ENCODE peak calls at places on chromosomes 6 and 20, in ten cellular contexts. W, X, F, I, M, P, C, T, R and V are unnamed samples.
A peak's percentile ranks its signal among the peaks of the same experiment; 100 is the strongest.

GRCh38 chr20:35021063-35021462 is 65.4 kb downstream of the MYH7B start:
- DNase-seq in W (no peak), X (no peak), F (no peak), I (no peak), M (no peak), P (no peak), C (no peak), T (no peak), R (no peak), V (peak; percentile 83)

GRCh38 chr6:95243091-95243490 is 334.2 kb upstream of the MANEA start:
- DNase-seq in W (no peak), X (no peak), F (no peak), I (no peak), M (no peak), P (no peak), C (no peak), T (no peak), R (no peak), V (no peak)

GRCh38 chr6:118708736-118709135 is 57.3 kb upstream of the CEP85L start:
- DNase-seq in W (no peak), X (no peak), F (no peak), I (no peak), M (no peak), P (no peak), C (no peak), T (peak; percentile 26), R (no peak), V (no peak)

GRCh38 chr20:36929290-36929689 is 22.2 kb downstream of the SAMHD1 start:
- DNase-seq in W (no peak), X (no peak), F (no peak), I (no peak), M (no peak), P (no peak), C (peak; percentile 5), T (no peak), R (no peak), V (peak; percentile 33)

GRCh38 chr20:47080365-47080764 is 185.7 kb downstream of the EYA2 start:
- DNase-seq in W (no peak), X (no peak), F (no peak), I (no peak), M (no peak), P (no peak), C (no peak), T (no peak), R (no peak), V (no peak)

GRCh38 chr6:164927288-164928040 is 381.9 kb downstream of the C6orf118 start:
- DNase-seq in W (peak; percentile 68), X (peak; percentile 85), F (peak; percentile 73), I (peak; percentile 27), M (peak; percentile 75), P (peak; percentile 80), C (peak; percentile 91), T (peak; percentile 78), R (peak; percentile 73), V (no peak)

GRCh38 chr6:5570641-5571040 is 309.3 kb downstream of the FARS2 start:
- DNase-seq in W (no peak), X (no peak), F (no peak), I (no peak), M (no peak), P (no peak), C (no peak), T (no peak), R (no peak), V (no peak)

GRCh38 chr20:18388860-18389259 is 78.0 kb downstream of the DZANK1 start:
- DNase-seq in W (no peak), X (no peak), F (no peak), I (no peak), M (no peak), P (no peak), C (no peak), T (peak; percentile 17), R (no peak), V (no peak)

GRCh38 chr20:32454164-32455145 is 96.3 kb downstream of the ASXL1 start:
- DNase-seq in W (no peak), X (no peak), F (no peak), I (no peak), M (peak; percentile 58), P (no peak), C (no peak), T (no peak), R (no peak), V (no peak)

GRCh38 chr6:109295109-109295765 is 87.0 kb downstream of the CD164 start:
- DNase-seq in W (no peak), X (no peak), F (no peak), I (no peak), M (no peak), P (no peak), C (no peak), T (no peak), R (no peak), V (no peak)

GRCh38 chr6:158063736-158064135 is 82.1 kb downstream of the SYNJ2 start:
- DNase-seq in W (no peak), X (no peak), F (no peak), I (no peak), M (no peak), P (no peak), C (peak; percentile 22), T (no peak), R (no peak), V (no peak)

GRCh38 chr20:62535964-62536363 is 60.2 kb upstream of the GATA5 start:
- DNase-seq in W (no peak), X (no peak), F (no peak), I (no peak), M (no peak), P (no peak), C (no peak), T (no peak), R (no peak), V (no peak)

GRCh38 chr20:32155017-32155965 is 45.8 kb downstream of the TM9SF4 start:
- DNase-seq in W (peak; percentile 42), X (peak; percentile 63), F (peak; percentile 30), I (no peak), M (peak; percentile 87), P (peak; percentile 85), C (peak; percentile 89), T (peak; percentile 86), R (peak; percentile 93), V (peak; percentile 94)

GRCh38 chr6:38459291-38459690 is 180.4 kb downstream of the BTBD9 start:
- DNase-seq in W (no peak), X (no peak), F (no peak), I (no peak), M (no peak), P (no peak), C (no peak), T (no peak), R (no peak), V (no peak)

GRCh38 chr20:56328861-56329260 is 29.9 kb upstream of the FAM210B start:
- DNase-seq in W (peak; percentile 5), X (no peak), F (no peak), I (no peak), M (no peak), P (no peak), C (peak; percentile 80), T (no peak), R (no peak), V (no peak)

GRCh38 chr6:14549319-14549770 is 431.8 kb downstream of the CD83 start:
- DNase-seq in W (no peak), X (no peak), F (peak; percentile 80), I (no peak), M (no peak), P (peak; percentile 63), C (no peak), T (no peak), R (no peak), V (no peak)

GRCh38 chr20:10487354-10488115 is 52.4 kb downstream of the SLX4IP start:
- DNase-seq in W (no peak), X (no peak), F (no peak), I (no peak), M (no peak), P (no peak), C (no peak), T (no peak), R (no peak), V (no peak)

GRCh38 chr6:170173416-170173990 is 117.4 kb downstream of the DLL1 start:
- DNase-seq in W (no peak), X (no peak), F (no peak), I (no peak), M (peak; percentile 45), P (no peak), C (peak; percentile 36), T (no peak), R (no peak), V (peak; percentile 49)

GRCh38 chr20:53621482-53622246 is 28.0 kb upstream of the ZNF217 start:
- DNase-seq in W (no peak), X (no peak), F (no peak), I (no peak), M (peak; percentile 84), P (peak; percentile 20), C (peak; percentile 64), T (peak; percentile 71), R (peak; percentile 77), V (peak; percentile 88)

GRCh38 chr6:155245193-155245592 is 18.6 kb upstream of the CLDN20 start:
- DNase-seq in W (no peak), X (no peak), F (no peak), I (no peak), M (no peak), P (no peak), C (peak; percentile 38), T (no peak), R (no peak), V (no peak)

GRCh38 chr20:20668639-20669038 is 43.8 kb downstream of the RALGAPA2 start:
- DNase-seq in W (no peak), X (no peak), F (no peak), I (no peak), M (no peak), P (peak; percentile 76), C (no peak), T (peak; percentile 9), R (no peak), V (no peak)

GRCh38 chr6:1322206-1322605 is 10.3 kb downstream of the FOXQ1 start:
- DNase-seq in W (no peak), X (no peak), F (no peak), I (no peak), M (no peak), P (no peak), C (no peak), T (no peak), R (no peak), V (no peak)

GRCh38 chr6:158040051-158040803 is 58.6 kb downstream of the SYNJ2 start:
- DNase-seq in W (no peak), X (no peak), F (no peak), I (no peak), M (peak; percentile 71), P (no peak), C (no peak), T (peak; percentile 85), R (no peak), V (no peak)

GRCh38 chr20:43959079-43959919 is 44.6 kb downstream of the TOX2 start:
- DNase-seq in W (no peak), X (no peak), F (no peak), I (no peak), M (no peak), P (no peak), C (peak; percentile 46), T (no peak), R (no peak), V (no peak)

GRCh38 chr6:108497883-108498282 is 62.8 kb upstream of the FOXO3 start:
- DNase-seq in W (peak; percentile 5), X (peak; percentile 61), F (peak; percentile 5), I (no peak), M (no peak), P (peak; percentile 20), C (peak; percentile 86), T (peak; percentile 43), R (no peak), V (no peak)